ENCODE peak calls at places on chromosomes 13 and 19, in five cellular contexts. One of them, this sample, is unnamed.

GRCh38 chr19:32828643-32829344 is 40.8 kb downstream of the SLC7A9 start:
- DNase-seq in sciatic nerve: no peak
- DNase-seq in T-cell: no peak
- DNase-seq in stimulated activated CD4-positive, alpha-beta T cell treated with anti-CD3 and anti-CD28 coated beads, Interleukin-4, amount 100 ng/mL, for 48 hours: no peak
- DNase-seq in heart left ventricle: no peak
- DNase-seq in this sample: no peak

GRCh38 chr19:10543420-10544241 is at the start of gene ATG4D:
- DNase-seq in sciatic nerve: peak
- DNase-seq in T-cell: peak
- DNase-seq in stimulated activated CD4-positive, alpha-beta T cell treated with anti-CD3 and anti-CD28 coated beads, Interleukin-4, amount 100 ng/mL, for 48 hours: peak
- DNase-seq in heart left ventricle: peak
- DNase-seq in this sample: peak

GRCh38 chr13:80862466-80862865 is 521.5 kb upstream of the SPRY2 start:
- DNase-seq in sciatic nerve: no peak
- DNase-seq in T-cell: no peak
- DNase-seq in stimulated activated CD4-positive, alpha-beta T cell treated with anti-CD3 and anti-CD28 coated beads, Interleukin-4, amount 100 ng/mL, for 48 hours: no peak
- DNase-seq in heart left ventricle: no peak
- DNase-seq in this sample: no peak

GRCh38 chr13:41411536-41411935 is 45.8 kb upstream of the RGCC start:
- DNase-seq in sciatic nerve: no peak
- DNase-seq in T-cell: no peak
- DNase-seq in stimulated activated CD4-positive, alpha-beta T cell treated with anti-CD3 and anti-CD28 coated beads, Interleukin-4, amount 100 ng/mL, for 48 hours: no peak
- DNase-seq in heart left ventricle: no peak
- DNase-seq in this sample: no peak

GRCh38 chr13:112351825-112352224 is 24.3 kb upstream of the SPACA7 start:
- DNase-seq in sciatic nerve: no peak
- DNase-seq in T-cell: no peak
- DNase-seq in stimulated activated CD4-positive, alpha-beta T cell treated with anti-CD3 and anti-CD28 coated beads, Interleukin-4, amount 100 ng/mL, for 48 hours: no peak
- DNase-seq in heart left ventricle: no peak
- DNase-seq in this sample: no peak

GRCh38 chr13:24075137-24075975 is 85.2 kb upstream of the SPATA13 start:
- DNase-seq in sciatic nerve: no peak
- DNase-seq in T-cell: no peak
- DNase-seq in stimulated activated CD4-positive, alpha-beta T cell treated with anti-CD3 and anti-CD28 coated beads, Interleukin-4, amount 100 ng/mL, for 48 hours: no peak
- DNase-seq in heart left ventricle: no peak
- DNase-seq in this sample: no peak

GRCh38 chr19:35344511-35345031 is 3.1 kb upstream of the FFAR1 start:
- DNase-seq in sciatic nerve: peak
- DNase-seq in T-cell: no peak
- DNase-seq in stimulated activated CD4-positive, alpha-beta T cell treated with anti-CD3 and anti-CD28 coated beads, Interleukin-4, amount 100 ng/mL, for 48 hours: no peak
- DNase-seq in heart left ventricle: no peak
- DNase-seq in this sample: no peak

GRCh38 chr13:90926459-90926858 is 421.0 kb upstream of the MIR17HG start:
- DNase-seq in sciatic nerve: no peak
- DNase-seq in T-cell: no peak
- DNase-seq in stimulated activated CD4-positive, alpha-beta T cell treated with anti-CD3 and anti-CD28 coated beads, Interleukin-4, amount 100 ng/mL, for 48 hours: no peak
- DNase-seq in heart left ventricle: no peak
- DNase-seq in this sample: no peak

GRCh38 chr13:113275387-113275786 is 21.7 kb upstream of the LAMP1 start:
- DNase-seq in sciatic nerve: no peak
- DNase-seq in T-cell: peak
- DNase-seq in stimulated activated CD4-positive, alpha-beta T cell treated with anti-CD3 and anti-CD28 coated beads, Interleukin-4, amount 100 ng/mL, for 48 hours: no peak
- DNase-seq in heart left ventricle: no peak
- DNase-seq in this sample: no peak